ENCODE peak calls at places on chromosomes 2 and 18, in eight cellular contexts. One of them, this sample, is unnamed.

GRCh38 chr18:60066576-60066975 is 166.8 kb downstream of the PMAIP1 start:
- DNase-seq in activated CD4-positive, CD25-positive, alpha-beta regulatory T cell: no peak
- DNase-seq in NCI-H345: no peak
- DNase-seq in ELR: no peak
- DNase-seq in activated naive CD4-positive, alpha-beta T cell: no peak
- DNase-seq in uterus: no peak
- DNase-seq in HT1080: no peak
- DNase-seq in EH: no peak
- DNase-seq in this sample: no peak

GRCh38 chr2:127080226-127080940 is 26.6 kb downstream of the BIN1 start:
- DNase-seq in activated CD4-positive, CD25-positive, alpha-beta regulatory T cell: no peak
- DNase-seq in NCI-H345: no peak
- DNase-seq in ELR: no peak
- DNase-seq in activated naive CD4-positive, alpha-beta T cell: peak
- DNase-seq in uterus: no peak
- DNase-seq in HT1080: no peak
- DNase-seq in EH: no peak
- DNase-seq in this sample: peak

GRCh38 chr2:65062843-65063242 is 6.6 kb downstream of the CEP68 start:
- DNase-seq in activated CD4-positive, CD25-positive, alpha-beta regulatory T cell: no peak
- DNase-seq in NCI-H345: no peak
- DNase-seq in ELR: no peak
- DNase-seq in activated naive CD4-positive, alpha-beta T cell: no peak
- DNase-seq in uterus: no peak
- DNase-seq in HT1080: no peak
- DNase-seq in EH: no peak
- DNase-seq in this sample: no peak

GRCh38 chr2:42942214-42942989 is 150.0 kb upstream of the HAAO start:
- DNase-seq in activated CD4-positive, CD25-positive, alpha-beta regulatory T cell: no peak
- DNase-seq in NCI-H345: no peak
- DNase-seq in ELR: no peak
- DNase-seq in activated naive CD4-positive, alpha-beta T cell: no peak
- DNase-seq in uterus: no peak
- DNase-seq in HT1080: no peak
- DNase-seq in EH: no peak
- DNase-seq in this sample: no peak

GRCh38 chr2:130790808-130791616 is 35.7 kb downstream of the AMER3 start:
- DNase-seq in activated CD4-positive, CD25-positive, alpha-beta regulatory T cell: no peak
- DNase-seq in NCI-H345: no peak
- DNase-seq in ELR: no peak
- DNase-seq in activated naive CD4-positive, alpha-beta T cell: no peak
- DNase-seq in uterus: no peak
- DNase-seq in HT1080: no peak
- DNase-seq in EH: no peak
- DNase-seq in this sample: no peak

GRCh38 chr2:198928026-198928425 is 529.7 kb downstream of the SATB2 start:
- DNase-seq in activated CD4-positive, CD25-positive, alpha-beta regulatory T cell: no peak
- DNase-seq in NCI-H345: no peak
- DNase-seq in ELR: no peak
- DNase-seq in activated naive CD4-positive, alpha-beta T cell: no peak
- DNase-seq in uterus: no peak
- DNase-seq in HT1080: no peak
- DNase-seq in EH: peak
- DNase-seq in this sample: no peak

GRCh38 chr2:211869134-211869533 is 669.5 kb downstream of the ERBB4 start:
- DNase-seq in activated CD4-positive, CD25-positive, alpha-beta regulatory T cell: no peak
- DNase-seq in NCI-H345: no peak
- DNase-seq in ELR: no peak
- DNase-seq in activated naive CD4-positive, alpha-beta T cell: no peak
- DNase-seq in uterus: no peak
- DNase-seq in HT1080: no peak
- DNase-seq in EH: no peak
- DNase-seq in this sample: no peak

GRCh38 chr2:149645391-149645790 is 57.8 kb upstream of the MMADHC start:
- DNase-seq in activated CD4-positive, CD25-positive, alpha-beta regulatory T cell: no peak
- DNase-seq in NCI-H345: no peak
- DNase-seq in ELR: peak
- DNase-seq in activated naive CD4-positive, alpha-beta T cell: no peak
- DNase-seq in uterus: no peak
- DNase-seq in HT1080: no peak
- DNase-seq in EH: peak
- DNase-seq in this sample: no peak

GRCh38 chr2:217899231-217900009 is 103.4 kb downstream of the TNS1 start:
- DNase-seq in activated CD4-positive, CD25-positive, alpha-beta regulatory T cell: no peak
- DNase-seq in NCI-H345: peak
- DNase-seq in ELR: peak
- DNase-seq in activated naive CD4-positive, alpha-beta T cell: no peak
- DNase-seq in uterus: peak
- DNase-seq in HT1080: peak
- DNase-seq in EH: peak
- DNase-seq in this sample: peak

GRCh38 chr2:212027681-212028628 is 510.6 kb downstream of the ERBB4 start:
- DNase-seq in activated CD4-positive, CD25-positive, alpha-beta regulatory T cell: no peak
- DNase-seq in NCI-H345: no peak
- DNase-seq in ELR: peak
- DNase-seq in activated naive CD4-positive, alpha-beta T cell: no peak
- DNase-seq in uterus: no peak
- DNase-seq in HT1080: no peak
- DNase-seq in EH: peak
- DNase-seq in this sample: no peak

GRCh38 chr2:121400206-121400605 is 115.2 kb upstream of the TFCP2L1 start:
- DNase-seq in activated CD4-positive, CD25-positive, alpha-beta regulatory T cell: no peak
- DNase-seq in NCI-H345: no peak
- DNase-seq in ELR: peak
- DNase-seq in activated naive CD4-positive, alpha-beta T cell: no peak
- DNase-seq in uterus: no peak
- DNase-seq in HT1080: no peak
- DNase-seq in EH: peak
- DNase-seq in this sample: no peak

GRCh38 chr18:59249186-59249774 is 24.0 kb downstream of the RAX start:
- DNase-seq in activated CD4-positive, CD25-positive, alpha-beta regulatory T cell: peak
- DNase-seq in NCI-H345: peak
- DNase-seq in ELR: peak
- DNase-seq in activated naive CD4-positive, alpha-beta T cell: no peak
- DNase-seq in uterus: peak
- DNase-seq in HT1080: peak
- DNase-seq in EH: peak
- DNase-seq in this sample: peak

GRCh38 chr2:241563981-241564595 is 5.5 kb downstream of the BOK start:
- DNase-seq in activated CD4-positive, CD25-positive, alpha-beta regulatory T cell: no peak
- DNase-seq in NCI-H345: no peak
- DNase-seq in ELR: no peak
- DNase-seq in activated naive CD4-positive, alpha-beta T cell: no peak
- DNase-seq in uterus: no peak
- DNase-seq in HT1080: no peak
- DNase-seq in EH: no peak
- DNase-seq in this sample: no peak

GRCh38 chr2:121903037-121903689 is 147.7 kb downstream of the TSN start:
- DNase-seq in activated CD4-positive, CD25-positive, alpha-beta regulatory T cell: no peak
- DNase-seq in NCI-H345: peak
- DNase-seq in ELR: no peak
- DNase-seq in activated naive CD4-positive, alpha-beta T cell: no peak
- DNase-seq in uterus: no peak
- DNase-seq in HT1080: peak
- DNase-seq in EH: peak
- DNase-seq in this sample: peak

GRCh38 chr2:70918016-70918415 is 17.7 kb upstream of the ATP6V1B1 start:
- DNase-seq in activated CD4-positive, CD25-positive, alpha-beta regulatory T cell: no peak
- DNase-seq in NCI-H345: no peak
- DNase-seq in ELR: no peak
- DNase-seq in activated naive CD4-positive, alpha-beta T cell: no peak
- DNase-seq in uterus: no peak
- DNase-seq in HT1080: no peak
- DNase-seq in EH: no peak
- DNase-seq in this sample: no peak

GRCh38 chr2:66488946-66489345 is 54.0 kb downstream of the MEIS1 start:
- DNase-seq in activated CD4-positive, CD25-positive, alpha-beta regulatory T cell: no peak
- DNase-seq in NCI-H345: no peak
- DNase-seq in ELR: no peak
- DNase-seq in activated naive CD4-positive, alpha-beta T cell: no peak
- DNase-seq in uterus: no peak
- DNase-seq in HT1080: no peak
- DNase-seq in EH: no peak
- DNase-seq in this sample: no peak

This sample was measured in transverse colon.